ENCODE peak calls at places on chromosomes 5 and 9, in six cellular contexts. One of them, this sample, is unnamed.

GRCh38 chr9:107342762-107343161 is 59.7 kb downstream of the RAD23B start:
- DNase-seq in HEK293T: no peak
- DNase-seq in Panc1: no peak
- DNase-seq in stimulated activated naive CD4-positive, alpha-beta T cell: no peak
- DNase-seq in fibroblast of mammary gland: no peak
- DNase-seq in ELR: no peak
- DNase-seq in this sample: no peak

GRCh38 chr5:74206571-74207550 is 433.7 kb downstream of the ENC1 start:
- DNase-seq in HEK293T: no peak
- DNase-seq in fibroblast of mammary gland: peak
- DNase-seq in ELR: peak
- DNase-seq in stimulated activated naive CD4-positive, alpha-beta T cell: no peak
- DNase-seq in Panc1: no peak
- DNase-seq in this sample: no peak

GRCh38 chr5:135615581-135616260 is 36.9 kb upstream of the CXCL14 start:
- DNase-seq in HEK293T: no peak
- DNase-seq in Panc1: no peak
- DNase-seq in fibroblast of mammary gland: no peak
- DNase-seq in stimulated activated naive CD4-positive, alpha-beta T cell: no peak
- DNase-seq in ELR: no peak
- DNase-seq in this sample: no peak

GRCh38 chr9:137580209-137580957 is 1.7 kb upstream of the DPH7 start:
- DNase-seq in fibroblast of mammary gland: no peak
- DNase-seq in HEK293T: no peak
- DNase-seq in ELR: no peak
- DNase-seq in stimulated activated naive CD4-positive, alpha-beta T cell: no peak
- DNase-seq in Panc1: no peak
- DNase-seq in this sample: no peak

GRCh38 chr9:125329978-125330377 is 68.4 kb downstream of the GAPVD1 start:
- DNase-seq in Panc1: no peak
- DNase-seq in ELR: no peak
- DNase-seq in fibroblast of mammary gland: peak
- DNase-seq in stimulated activated naive CD4-positive, alpha-beta T cell: no peak
- DNase-seq in HEK293T: no peak
- DNase-seq in this sample: no peak

GRCh38 chr9:131679261-131680020 is 60.4 kb downstream of the RAPGEF1 start:
- DNase-seq in fibroblast of mammary gland: peak
- DNase-seq in HEK293T: no peak
- DNase-seq in Panc1: no peak
- DNase-seq in stimulated activated naive CD4-positive, alpha-beta T cell: no peak
- DNase-seq in ELR: no peak
- DNase-seq in this sample: no peak

GRCh38 chr5:124740991-124741583 is 5.4 kb downstream of the ZNF608 start:
- DNase-seq in HEK293T: no peak
- DNase-seq in fibroblast of mammary gland: peak
- DNase-seq in Panc1: no peak
- DNase-seq in stimulated activated naive CD4-positive, alpha-beta T cell: no peak
- DNase-seq in ELR: no peak
- DNase-seq in this sample: no peak

GRCh38 chr5:94345257-94345656 is 273.1 kb downstream of the KIAA0825 start:
- DNase-seq in Panc1: no peak
- DNase-seq in HEK293T: no peak
- DNase-seq in ELR: no peak
- DNase-seq in fibroblast of mammary gland: no peak
- DNase-seq in stimulated activated naive CD4-positive, alpha-beta T cell: no peak
- DNase-seq in this sample: no peak

GRCh38 chr9:134963546-134963945 is 45.8 kb upstream of the FCN1 start:
- DNase-seq in ELR: no peak
- DNase-seq in HEK293T: no peak
- DNase-seq in Panc1: no peak
- DNase-seq in stimulated activated naive CD4-positive, alpha-beta T cell: no peak
- DNase-seq in fibroblast of mammary gland: no peak
- DNase-seq in this sample: no peak

GRCh38 chr9:32350682-32351081 is 33.8 kb upstream of the ACO1 start:
- DNase-seq in ELR: peak
- DNase-seq in HEK293T: no peak
- DNase-seq in fibroblast of mammary gland: peak
- DNase-seq in stimulated activated naive CD4-positive, alpha-beta T cell: no peak
- DNase-seq in Panc1: peak
- DNase-seq in this sample: no peak

GRCh38 chr5:176609724-176610429 is at the start of gene GPRIN1:
- DNase-seq in Panc1: no peak
- DNase-seq in HEK293T: peak
- DNase-seq in fibroblast of mammary gland: peak
- DNase-seq in stimulated activated naive CD4-positive, alpha-beta T cell: peak
- DNase-seq in ELR: peak
- DNase-seq in this sample: peak

GRCh38 chr9:112224401-112225289 is 49.5 kb upstream of the SUSD1 start:
- DNase-seq in HEK293T: no peak
- DNase-seq in ELR: peak
- DNase-seq in stimulated activated naive CD4-positive, alpha-beta T cell: no peak
- DNase-seq in fibroblast of mammary gland: peak
- DNase-seq in Panc1: no peak
- DNase-seq in this sample: no peak

GRCh38 chr5:116378007-116378831 is 196.4 kb downstream of the SEMA6A start:
- DNase-seq in HEK293T: peak
- DNase-seq in fibroblast of mammary gland: no peak
- DNase-seq in stimulated activated naive CD4-positive, alpha-beta T cell: no peak
- DNase-seq in ELR: no peak
- DNase-seq in Panc1: no peak
- DNase-seq in this sample: no peak

GRCh38 chr5:151257731-151258715 is 5.0 kb downstream of the GM2A start:
- DNase-seq in ELR: peak
- DNase-seq in fibroblast of mammary gland: peak
- DNase-seq in HEK293T: no peak
- DNase-seq in stimulated activated naive CD4-positive, alpha-beta T cell: no peak
- DNase-seq in Panc1: peak
- DNase-seq in this sample: no peak

GRCh38 chr9:70609542-70610286 is 195.3 kb upstream of the KLF9 start:
- DNase-seq in ELR: peak
- DNase-seq in fibroblast of mammary gland: peak
- DNase-seq in HEK293T: no peak
- DNase-seq in Panc1: no peak
- DNase-seq in stimulated activated naive CD4-positive, alpha-beta T cell: no peak
- DNase-seq in this sample: no peak

GRCh38 chr9:107266624-107267369 is 16.3 kb upstream of the RAD23B start:
- DNase-seq in fibroblast of mammary gland: peak
- DNase-seq in ELR: no peak
- DNase-seq in stimulated activated naive CD4-positive, alpha-beta T cell: no peak
- DNase-seq in Panc1: no peak
- DNase-seq in HEK293T: no peak
- DNase-seq in this sample: no peak

GRCh38 chr9:76545191-76545590 is 86.2 kb downstream of the GCNT1 start:
- DNase-seq in ELR: no peak
- DNase-seq in HEK293T: no peak
- DNase-seq in Panc1: no peak
- DNase-seq in fibroblast of mammary gland: no peak
- DNase-seq in stimulated activated naive CD4-positive, alpha-beta T cell: no peak
- DNase-seq in this sample: no peak

GRCh38 chr9:136482046-136482792 is 621 bp downstream of the SEC16A start:
- DNase-seq in HEK293T: no peak
- DNase-seq in ELR: peak
- DNase-seq in stimulated activated naive CD4-positive, alpha-beta T cell: peak
- DNase-seq in fibroblast of mammary gland: peak
- DNase-seq in Panc1: no peak
- DNase-seq in this sample: no peak

This sample was measured in D341Med.